ENCODE peak calls at places on chromosomes 1 and 21, in eight cellular contexts. I is left lung, H is uterus, M is colonic mucosa, S is tibial nerve, L is GM12865, J is AG04450, K is IMR-90. Z is an unnamed sample.
A peak's percentile ranks its signal among the peaks of the same experiment; 100 is the strongest.

GRCh38 chr1:221532071-221532755 is 209.7 kb downstream of the DUSP10 start:
- DNase-seq in I (no peak), H (no peak), M (no peak), S (no peak), L (no peak), J (no peak), K (peak; percentile 23), Z (no peak)

GRCh38 chr1:67500413-67500959 is 70.3 kb upstream of the SERBP1 start:
- DNase-seq in I (peak; percentile 91), H (peak; percentile 80), M (peak; percentile 89), S (peak; percentile 91), L (peak; percentile 93), J (peak; percentile 59), K (peak; percentile 74), Z (peak; percentile 97)

GRCh38 chr1:81304187-81304586 is 496.5 kb upstream of the ADGRL2 start:
- DNase-seq in I (no peak), H (no peak), M (no peak), S (no peak), L (no peak), J (no peak), K (peak; percentile 51), Z (no peak)

GRCh38 chr21:25647632-25648031 is 8.6 kb downstream of the JAM2 start:
- DNase-seq in I (no peak), H (no peak), M (no peak), S (no peak), L (no peak), J (no peak), K (no peak), Z (no peak)

GRCh38 chr1:204108312-204109141 is 35.6 kb downstream of the SOX13 start:
- DNase-seq in I (no peak), H (no peak), M (no peak), S (no peak), L (no peak), J (no peak), K (no peak), Z (no peak)

GRCh38 chr1:79207331-79207730 is 200.8 kb upstream of the ADGRL4 start:
- DNase-seq in I (no peak), H (no peak), M (no peak), S (no peak), L (no peak), J (no peak), K (no peak), Z (no peak)

GRCh38 chr1:10917513-10918454 is 94.7 kb upstream of the TARDBP start:
- DNase-seq in I (no peak), H (no peak), M (no peak), S (no peak), L (no peak), J (no peak), K (no peak), Z (peak; percentile 60)

GRCh38 chr1:12123172-12123571 is 43.6 kb upstream of the TNFRSF1B start:
- DNase-seq in I (peak; percentile 60), H (no peak), M (no peak), S (no peak), L (no peak), J (no peak), K (no peak), Z (no peak)

GRCh38 chr21:41632748-41633475 is 125.0 kb upstream of the TMPRSS2 start:
- DNase-seq in I (no peak), H (no peak), M (no peak), S (no peak), L (no peak), J (no peak), K (no peak), Z (no peak)

GRCh38 chr1:58745086-58745485 is 38.8 kb downstream of the JUN start:
- DNase-seq in I (no peak), H (no peak), M (no peak), S (no peak), L (no peak), J (no peak), K (no peak), Z (no peak)

GRCh38 chr1:218536311-218536710 is 191.2 kb downstream of the TGFB2 start:
- DNase-seq in I (no peak), H (no peak), M (no peak), S (no peak), L (no peak), J (no peak), K (no peak), Z (no peak)

GRCh38 chr1:16617101-16617727 is 3.9 kb upstream of the NBPF1 start:
- DNase-seq in I (peak; percentile 86), H (peak; percentile 17), M (peak; percentile 31), S (no peak), L (no peak), J (no peak), K (no peak), Z (peak; percentile 92)

GRCh38 chr1:191695865-191696264 is 462.4 kb upstream of the RGS18 start:
- DNase-seq in I (no peak), H (no peak), M (no peak), S (no peak), L (peak; percentile 72), J (no peak), K (no peak), Z (no peak)

GRCh38 chr1:50422675-50422945 is 633 bp downstream of the DMRTA2 start:
- DNase-seq in I (no peak), H (no peak), M (no peak), S (no peak), L (no peak), J (no peak), K (no peak), Z (no peak)

GRCh38 chr1:37288900-37289299 is 185.5 kb upstream of the ZC3H12A start:
- DNase-seq in I (no peak), H (no peak), M (peak; percentile 17), S (no peak), L (peak; percentile 97), J (no peak), K (no peak), Z (no peak)

GRCh38 chr1:161068306-161069200 is 1.1 kb downstream of the ARHGAP30 start:
- DNase-seq in I (peak; percentile 91), H (no peak), M (peak; percentile 67), S (peak; percentile 49), L (peak; percentile 90), J (no peak), K (no peak), Z (no peak)

GRCh38 chr1:234621657-234622335 is 11.8 kb upstream of the IRF2BP2 start:
- DNase-seq in I (no peak), H (no peak), M (no peak), S (no peak), L (no peak), J (no peak), K (peak; percentile 71), Z (no peak)

GRCh38 chr1:203306089-203306969 is 1.0 kb downstream of the BTG2 start:
- DNase-seq in I (no peak), H (peak; percentile 76), M (peak; percentile 91), S (peak; percentile 92), L (peak; percentile 76), J (no peak), K (peak; percentile 75), Z (peak; percentile 86)

GRCh38 chr1:29538586-29538985 is 302.3 kb downstream of the PTPRU start:
- DNase-seq in I (no peak), H (no peak), M (no peak), S (no peak), L (no peak), J (no peak), K (no peak), Z (peak; percentile 53)

GRCh38 chr1:59017501-59018231 is 233.8 kb upstream of the JUN start:
- DNase-seq in I (no peak), H (no peak), M (no peak), S (no peak), L (peak; percentile 37), J (no peak), K (peak; percentile 36), Z (no peak)

DNA sequence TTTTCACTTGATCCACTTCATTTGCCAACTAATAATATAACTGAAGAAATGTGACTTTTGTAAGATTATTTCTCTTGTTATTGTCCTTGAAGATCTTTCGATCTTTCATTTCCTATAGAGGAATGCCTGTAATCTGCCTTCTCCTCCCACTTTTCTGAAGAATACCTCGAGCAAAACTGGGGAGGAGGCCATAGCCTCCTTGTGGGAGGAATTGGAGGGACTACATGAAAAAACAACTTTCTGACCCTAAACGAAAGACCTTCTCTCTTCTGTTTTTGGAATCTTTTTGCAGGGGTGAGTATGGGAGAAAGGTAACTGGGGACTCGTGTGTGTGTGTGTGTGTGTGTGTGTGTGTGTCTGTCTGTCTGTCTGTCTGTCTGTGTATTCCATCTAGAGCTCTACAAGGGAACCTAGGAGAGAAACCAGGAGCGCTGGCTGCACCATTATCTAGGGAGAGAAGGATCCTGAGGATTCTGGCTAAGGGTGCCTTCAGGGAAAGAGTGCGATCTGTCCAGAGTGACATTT is 32.4 kb upstream of the MAB21L3 start:
- DNase-seq in I (no peak), H (no peak), M (no peak), S (no peak), L (no peak), J (no peak), K (no peak), Z (no peak)
- TF ChIP-seq CTCF in I (no peak), H (no peak), M (no peak), S (no peak), L (no peak), J (no peak), K (no peak), Z (no peak)

GRCh38 chr1:157540160-157540748 is 12.1 kb downstream of the FCRL5 start:
- DNase-seq in I (no peak), H (no peak), M (no peak), S (no peak), L (no peak), J (no peak), K (no peak), Z (no peak)
- H3K4me3 ChIP-seq in I (no peak overlapping the region), H (no peak overlapping the region), M (no peak overlapping the region), S (no peak overlapping the region), L (no peak overlapping the region), J (no peak overlapping the region), K (no peak overlapping the region), Z (no peak overlapping the region)

GRCh38 chr21:42702720-42703119 is 49.3 kb downstream of the PDE9A start:
- DNase-seq in I (no peak), H (no peak), M (no peak), S (no peak), L (no peak), J (no peak), K (no peak), Z (no peak)
- TF ChIP-seq CTCF in I (no peak), H (no peak), M (no peak), S (no peak), L (no peak), J (no peak), K (no peak), Z (no peak)

GRCh38 chr1:1399870-1400575 is 888 bp upstream of the CCNL2 start:
- DNase-seq in I (peak; percentile 82), H (no peak), M (no peak), S (no peak), L (peak; percentile 57), J (no peak), K (peak; percentile 18), Z (no peak)

GRCh38 chr1:1403543-1404112 is 3.5 kb downstream of the MRPL20 start:
- DNase-seq in I (peak; percentile 18), H (no peak), M (no peak), S (no peak), L (no peak), J (no peak), K (no peak), Z (no peak)

GRCh38 chr1:1402081-1402900 is 3.2 kb upstream of the CCNL2 start:
- DNase-seq in I (peak; percentile 52), H (no peak), M (peak; percentile 45), S (no peak), L (peak; percentile 64), J (peak; percentile 26), K (peak; percentile 60), Z (no peak)

GRCh38 chr1:1400576-1401456 is 1.7 kb upstream of the CCNL2 start:
- DNase-seq in I (peak; percentile 50), H (no peak), M (no peak), S (no peak), L (no peak), J (no peak), K (peak; percentile 23), Z (no peak)

GRCh38 chr1:1401457-1402010 is 2.4 kb upstream of the CCNL2 start:
- DNase-seq in I (peak; percentile 50), H (no peak), M (no peak), S (no peak), L (no peak), J (no peak), K (no peak), Z (no peak)
- H3K4me3 ChIP-seq in I (no peak overlapping the region), H (no peak overlapping the region), M (no peak overlapping the region), S (no peak overlapping the region), L (no peak overlapping the region), J (peak overlapping the region; percentile 98), K (no peak overlapping the region), Z (no peak overlapping the region)

Z was measured in lower leg skin.